ENCODE peak calls at places on chromosomes 11 and 22, in five cellular contexts. One of them, this sample, is unnamed.

GRCh38 chr11:8709002-8709672 is 26.5 kb downstream of the RPL27A start:
- DNase-seq in activated T-helper 1 cell treated with anti-CD3 and anti-CD28 coated beads, Interleukin-12 subunit alpha, Interleukin-12 subunit beta, Interleukin-2, Interleukin-4 antibody, amounts not matched to agents 30 ng/mL and 10 ng/mL and 1 ng/mL, durations not matched to agents 14 hours and 24 hours and 36 hours: no peak
- DNase-seq in fibroblast of pulmonary artery: peak
- DNase-seq in activated CD4-positive, CD25-positive, alpha-beta regulatory T cell: no peak
- DNase-seq in dorsolateral prefrontal cortex: no peak
- DNase-seq in this sample: no peak

GRCh38 chr11:121293276-121293569 is 652 bp downstream of the SC5D start:
- DNase-seq in activated T-helper 1 cell treated with anti-CD3 and anti-CD28 coated beads, Interleukin-12 subunit alpha, Interleukin-12 subunit beta, Interleukin-2, Interleukin-4 antibody, amounts not matched to agents 30 ng/mL and 10 ng/mL and 1 ng/mL, durations not matched to agents 14 hours and 24 hours and 36 hours: no peak
- DNase-seq in fibroblast of pulmonary artery: peak
- DNase-seq in activated CD4-positive, CD25-positive, alpha-beta regulatory T cell: no peak
- DNase-seq in dorsolateral prefrontal cortex: no peak
- DNase-seq in this sample: no peak

GRCh38 chr22:39947488-39948216 is 12.5 kb upstream of the TMA7B start:
- DNase-seq in activated T-helper 1 cell treated with anti-CD3 and anti-CD28 coated beads, Interleukin-12 subunit alpha, Interleukin-12 subunit beta, Interleukin-2, Interleukin-4 antibody, amounts not matched to agents 30 ng/mL and 10 ng/mL and 1 ng/mL, durations not matched to agents 14 hours and 24 hours and 36 hours: no peak
- DNase-seq in fibroblast of pulmonary artery: no peak
- DNase-seq in activated CD4-positive, CD25-positive, alpha-beta regulatory T cell: no peak
- DNase-seq in dorsolateral prefrontal cortex: no peak
- DNase-seq in this sample: no peak

GRCh38 chr11:1197431-1197885 is 25.4 kb upstream of the MUC5B start:
- DNase-seq in activated T-helper 1 cell treated with anti-CD3 and anti-CD28 coated beads, Interleukin-12 subunit alpha, Interleukin-12 subunit beta, Interleukin-2, Interleukin-4 antibody, amounts not matched to agents 30 ng/mL and 10 ng/mL and 1 ng/mL, durations not matched to agents 14 hours and 24 hours and 36 hours: no peak
- DNase-seq in fibroblast of pulmonary artery: no peak
- DNase-seq in activated CD4-positive, CD25-positive, alpha-beta regulatory T cell: no peak
- DNase-seq in dorsolateral prefrontal cortex: peak
- DNase-seq in this sample: no peak

GRCh38 chr22:39178206-39179111 is 26.0 kb upstream of the CBX7 start:
- DNase-seq in activated T-helper 1 cell treated with anti-CD3 and anti-CD28 coated beads, Interleukin-12 subunit alpha, Interleukin-12 subunit beta, Interleukin-2, Interleukin-4 antibody, amounts not matched to agents 30 ng/mL and 10 ng/mL and 1 ng/mL, durations not matched to agents 14 hours and 24 hours and 36 hours: no peak
- DNase-seq in fibroblast of pulmonary artery: peak
- DNase-seq in activated CD4-positive, CD25-positive, alpha-beta regulatory T cell: no peak
- DNase-seq in dorsolateral prefrontal cortex: no peak
- DNase-seq in this sample: no peak

GRCh38 chr22:22787805-22788459 is 99.7 kb upstream of the IGLL5 start:
- DNase-seq in activated T-helper 1 cell treated with anti-CD3 and anti-CD28 coated beads, Interleukin-12 subunit alpha, Interleukin-12 subunit beta, Interleukin-2, Interleukin-4 antibody, amounts not matched to agents 30 ng/mL and 10 ng/mL and 1 ng/mL, durations not matched to agents 14 hours and 24 hours and 36 hours: peak
- DNase-seq in fibroblast of pulmonary artery: peak
- DNase-seq in activated CD4-positive, CD25-positive, alpha-beta regulatory T cell: peak
- DNase-seq in dorsolateral prefrontal cortex: no peak
- DNase-seq in this sample: peak

GRCh38 chr22:48882636-48883200 is 945.0 kb downstream of the BRD1 start:
- DNase-seq in activated T-helper 1 cell treated with anti-CD3 and anti-CD28 coated beads, Interleukin-12 subunit alpha, Interleukin-12 subunit beta, Interleukin-2, Interleukin-4 antibody, amounts not matched to agents 30 ng/mL and 10 ng/mL and 1 ng/mL, durations not matched to agents 14 hours and 24 hours and 36 hours: no peak
- DNase-seq in fibroblast of pulmonary artery: no peak
- DNase-seq in activated CD4-positive, CD25-positive, alpha-beta regulatory T cell: no peak
- DNase-seq in dorsolateral prefrontal cortex: no peak
- DNase-seq in this sample: no peak

GRCh38 chr11:15801616-15802015 is 554.7 kb downstream of the SOX6 start:
- DNase-seq in activated T-helper 1 cell treated with anti-CD3 and anti-CD28 coated beads, Interleukin-12 subunit alpha, Interleukin-12 subunit beta, Interleukin-2, Interleukin-4 antibody, amounts not matched to agents 30 ng/mL and 10 ng/mL and 1 ng/mL, durations not matched to agents 14 hours and 24 hours and 36 hours: no peak
- DNase-seq in fibroblast of pulmonary artery: no peak
- DNase-seq in activated CD4-positive, CD25-positive, alpha-beta regulatory T cell: no peak
- DNase-seq in dorsolateral prefrontal cortex: no peak
- DNase-seq in this sample: no peak

GRCh38 chr11:2584812-2585565 is 114.8 kb downstream of the KCNQ1OT1 start:
- DNase-seq in activated T-helper 1 cell treated with anti-CD3 and anti-CD28 coated beads, Interleukin-12 subunit alpha, Interleukin-12 subunit beta, Interleukin-2, Interleukin-4 antibody, amounts not matched to agents 30 ng/mL and 10 ng/mL and 1 ng/mL, durations not matched to agents 14 hours and 24 hours and 36 hours: no peak
- DNase-seq in fibroblast of pulmonary artery: no peak
- DNase-seq in activated CD4-positive, CD25-positive, alpha-beta regulatory T cell: no peak
- DNase-seq in dorsolateral prefrontal cortex: peak
- DNase-seq in this sample: no peak

GRCh38 chr11:120536797-120537169 is 25.2 kb downstream of the GRIK4 start:
- DNase-seq in activated T-helper 1 cell treated with anti-CD3 and anti-CD28 coated beads, Interleukin-12 subunit alpha, Interleukin-12 subunit beta, Interleukin-2, Interleukin-4 antibody, amounts not matched to agents 30 ng/mL and 10 ng/mL and 1 ng/mL, durations not matched to agents 14 hours and 24 hours and 36 hours: no peak
- DNase-seq in fibroblast of pulmonary artery: no peak
- DNase-seq in activated CD4-positive, CD25-positive, alpha-beta regulatory T cell: no peak
- DNase-seq in dorsolateral prefrontal cortex: no peak
- DNase-seq in this sample: no peak

GRCh38 chr11:35257287-35257686 is 118.3 kb downstream of the CD44 start:
- DNase-seq in activated T-helper 1 cell treated with anti-CD3 and anti-CD28 coated beads, Interleukin-12 subunit alpha, Interleukin-12 subunit beta, Interleukin-2, Interleukin-4 antibody, amounts not matched to agents 30 ng/mL and 10 ng/mL and 1 ng/mL, durations not matched to agents 14 hours and 24 hours and 36 hours: no peak
- DNase-seq in fibroblast of pulmonary artery: no peak
- DNase-seq in activated CD4-positive, CD25-positive, alpha-beta regulatory T cell: no peak
- DNase-seq in dorsolateral prefrontal cortex: no peak
- DNase-seq in this sample: no peak

GRCh38 chr11:10294289-10294953 is 402 bp upstream of the SBF2 start:
- DNase-seq in activated T-helper 1 cell treated with anti-CD3 and anti-CD28 coated beads, Interleukin-12 subunit alpha, Interleukin-12 subunit beta, Interleukin-2, Interleukin-4 antibody, amounts not matched to agents 30 ng/mL and 10 ng/mL and 1 ng/mL, durations not matched to agents 14 hours and 24 hours and 36 hours: no peak
- DNase-seq in fibroblast of pulmonary artery: peak
- DNase-seq in activated CD4-positive, CD25-positive, alpha-beta regulatory T cell: no peak
- DNase-seq in dorsolateral prefrontal cortex: peak
- DNase-seq in this sample: no peak

GRCh38 chr11:79129702-79130101 is 311.1 kb downstream of the TENM4 start:
- DNase-seq in activated T-helper 1 cell treated with anti-CD3 and anti-CD28 coated beads, Interleukin-12 subunit alpha, Interleukin-12 subunit beta, Interleukin-2, Interleukin-4 antibody, amounts not matched to agents 30 ng/mL and 10 ng/mL and 1 ng/mL, durations not matched to agents 14 hours and 24 hours and 36 hours: no peak
- DNase-seq in fibroblast of pulmonary artery: no peak
- DNase-seq in activated CD4-positive, CD25-positive, alpha-beta regulatory T cell: no peak
- DNase-seq in dorsolateral prefrontal cortex: no peak
- DNase-seq in this sample: no peak

GRCh38 chr11:128453444-128454336 is 133.7 kb downstream of the ETS1 start:
- DNase-seq in activated T-helper 1 cell treated with anti-CD3 and anti-CD28 coated beads, Interleukin-12 subunit alpha, Interleukin-12 subunit beta, Interleukin-2, Interleukin-4 antibody, amounts not matched to agents 30 ng/mL and 10 ng/mL and 1 ng/mL, durations not matched to agents 14 hours and 24 hours and 36 hours: no peak
- DNase-seq in fibroblast of pulmonary artery: peak
- DNase-seq in activated CD4-positive, CD25-positive, alpha-beta regulatory T cell: no peak
- DNase-seq in dorsolateral prefrontal cortex: peak
- DNase-seq in this sample: no peak

GRCh38 chr11:98183034-98183433 is 837.7 kb upstream of the CNTN5 start:
- DNase-seq in activated T-helper 1 cell treated with anti-CD3 and anti-CD28 coated beads, Interleukin-12 subunit alpha, Interleukin-12 subunit beta, Interleukin-2, Interleukin-4 antibody, amounts not matched to agents 30 ng/mL and 10 ng/mL and 1 ng/mL, durations not matched to agents 14 hours and 24 hours and 36 hours: no peak
- DNase-seq in fibroblast of pulmonary artery: no peak
- DNase-seq in activated CD4-positive, CD25-positive, alpha-beta regulatory T cell: no peak
- DNase-seq in dorsolateral prefrontal cortex: no peak
- DNase-seq in this sample: no peak

GRCh38 chr11:86377972-86378371 is 3.3 kb downstream of the CCDC81 start:
- DNase-seq in activated T-helper 1 cell treated with anti-CD3 and anti-CD28 coated beads, Interleukin-12 subunit alpha, Interleukin-12 subunit beta, Interleukin-2, Interleukin-4 antibody, amounts not matched to agents 30 ng/mL and 10 ng/mL and 1 ng/mL, durations not matched to agents 14 hours and 24 hours and 36 hours: no peak
- DNase-seq in fibroblast of pulmonary artery: no peak
- DNase-seq in activated CD4-positive, CD25-positive, alpha-beta regulatory T cell: no peak
- DNase-seq in dorsolateral prefrontal cortex: no peak
- DNase-seq in this sample: no peak

GRCh38 chr11:29282088-29282487 is 734.7 kb downstream of the KCNA4 start:
- DNase-seq in activated T-helper 1 cell treated with anti-CD3 and anti-CD28 coated beads, Interleukin-12 subunit alpha, Interleukin-12 subunit beta, Interleukin-2, Interleukin-4 antibody, amounts not matched to agents 30 ng/mL and 10 ng/mL and 1 ng/mL, durations not matched to agents 14 hours and 24 hours and 36 hours: no peak
- DNase-seq in fibroblast of pulmonary artery: peak
- DNase-seq in activated CD4-positive, CD25-positive, alpha-beta regulatory T cell: no peak
- DNase-seq in dorsolateral prefrontal cortex: no peak
- DNase-seq in this sample: no peak

GRCh38 chr11:131375936-131376335 is 5.5 kb downstream of the NTM start:
- DNase-seq in activated T-helper 1 cell treated with anti-CD3 and anti-CD28 coated beads, Interleukin-12 subunit alpha, Interleukin-12 subunit beta, Interleukin-2, Interleukin-4 antibody, amounts not matched to agents 30 ng/mL and 10 ng/mL and 1 ng/mL, durations not matched to agents 14 hours and 24 hours and 36 hours: no peak
- DNase-seq in fibroblast of pulmonary artery: no peak
- DNase-seq in activated CD4-positive, CD25-positive, alpha-beta regulatory T cell: no peak
- DNase-seq in dorsolateral prefrontal cortex: no peak
- DNase-seq in this sample: no peak

GRCh38 chr11:17927643-17928343 is 85.1 kb downstream of the SERGEF start:
- DNase-seq in activated T-helper 1 cell treated with anti-CD3 and anti-CD28 coated beads, Interleukin-12 subunit alpha, Interleukin-12 subunit beta, Interleukin-2, Interleukin-4 antibody, amounts not matched to agents 30 ng/mL and 10 ng/mL and 1 ng/mL, durations not matched to agents 14 hours and 24 hours and 36 hours: no peak
- DNase-seq in fibroblast of pulmonary artery: peak
- DNase-seq in activated CD4-positive, CD25-positive, alpha-beta regulatory T cell: no peak
- DNase-seq in dorsolateral prefrontal cortex: no peak
- DNase-seq in this sample: no peak

This sample was measured in effector CD8-positive, alpha-beta T cell.